ENCODE peak calls at places on chromosomes 2 and 18, in five cellular contexts. I is CD4-positive, alpha-beta T cell; T is mesothelial cell of epicardium; Y is AG04450; G is PC-3. H is an unnamed sample.

GRCh38 chr2:178363252-178363651 is 87.7 kb downstream of the PRKRA start:
- DNase-seq in I (no peak), T (no peak), Y (no peak), G (peak), H (no peak)

GRCh38 chr2:25309402-25309801 is 32.3 kb downstream of the DNMT3A start:
- DNase-seq in I (peak), T (no peak), Y (no peak), G (peak), H (peak)

GRCh38 chr2:181143790-181144300 is 163.4 kb downstream of the UBE2E3 start:
- DNase-seq in I (peak), T (no peak), Y (no peak), G (no peak), H (no peak)

GRCh38 chr2:227460833-227461232 is 11.1 kb upstream of the AGFG1 start:
- DNase-seq in I (no peak), T (no peak), Y (no peak), G (no peak), H (no peak)

GRCh38 chr2:124704056-124704644 is 679.1 kb downstream of the CNTNAP5 start:
- DNase-seq in I (no peak), T (no peak), Y (no peak), G (no peak), H (no peak)

GRCh38 chr2:85887566-85888019 is 1.2 kb downstream of the ST3GAL5 start:
- DNase-seq in I (peak), T (no peak), Y (no peak), G (peak), H (no peak)

GRCh38 chr2:109318150-109318948 is 189.3 kb downstream of the SH3RF3 start:
- DNase-seq in I (no peak), T (no peak), Y (peak), G (no peak), H (no peak)

GRCh38 chr2:170823800-170824153 is 7.1 kb downstream of the GAD1 start:
- DNase-seq in I (no peak), T (no peak), Y (no peak), G (no peak), H (no peak)

GRCh38 chr18:36410346-36410745 is 112.8 kb downstream of the FHOD3 start:
- DNase-seq in I (no peak), T (no peak), Y (no peak), G (no peak), H (no peak)

GRCh38 chr18:36409779-36410178 is 112.3 kb downstream of the FHOD3 start:
- DNase-seq in I (no peak), T (no peak), Y (no peak), G (no peak), H (no peak)

GRCh38 chr18:36412778-36413177 is 115.3 kb downstream of the FHOD3 start:
- DNase-seq in I (no peak), T (no peak), Y (no peak), G (peak), H (no peak)

GRCh38 chr18:36408606-36409005 is 111.1 kb downstream of the FHOD3 start:
- DNase-seq in I (no peak), T (no peak), Y (no peak), G (peak), H (no peak)

GRCh38 chr18:36411745-36412168 is 114.2 kb downstream of the FHOD3 start:
- DNase-seq in I (no peak), T (no peak), Y (no peak), G (peak), H (no peak)
- TF ChIP-seq CTCF in I (no peak), T (no peak), Y (peak), G (peak), H (peak)

GRCh38 chr2:233386382-233387041 is 32.2 kb downstream of the DGKD start:
- DNase-seq in I (no peak), T (no peak), Y (no peak), G (no peak), H (no peak)

GRCh38 chr2:233384017-233384416 is 29.7 kb downstream of the DGKD start:
- DNase-seq in I (no peak), T (no peak), Y (no peak), G (no peak), H (no peak)

GRCh38 chr2:233385489-233386044 is 31.3 kb downstream of the DGKD start:
- DNase-seq in I (peak), T (no peak), Y (no peak), G (no peak), H (no peak)

GRCh38 chr2:233387225-233387624 is 32.9 kb downstream of the DGKD start:
- DNase-seq in I (no peak), T (no peak), Y (peak), G (no peak), H (no peak)

GRCh38 chr2:233384811-233385488 is 30.7 kb downstream of the DGKD start:
- DNase-seq in I (no peak), T (no peak), Y (no peak), G (peak), H (no peak)
- TF ChIP-seq CTCF in I (no peak), T (no peak), Y (no peak), G (no peak), H (no peak)

GRCh38 chr18:79749251-79750191 is 48.2 kb upstream of the KCNG2 start:
- DNase-seq in I (no peak), T (no peak), Y (no peak), G (no peak), H (no peak)

GRCh38 chr18:79748321-79749157 is 49.2 kb upstream of the KCNG2 start:
- DNase-seq in I (no peak), T (no peak), Y (no peak), G (no peak), H (no peak)

GRCh38 chr18:79747156-79747845 is 50.4 kb upstream of the KCNG2 start:
- DNase-seq in I (no peak), T (no peak), Y (no peak), G (no peak), H (no peak)

GRCh38 chr18:79744625-79745024 is 53.1 kb upstream of the KCNG2 start:
- DNase-seq in I (no peak), T (no peak), Y (no peak), G (no peak), H (no peak)

GRCh38 chr18:79746730-79747129 is 51.0 kb upstream of the KCNG2 start:
- DNase-seq in I (no peak), T (no peak), Y (no peak), G (no peak), H (no peak)
- TF ChIP-seq CTCF in I (no peak), T (no peak), Y (no peak), G (no peak), H (no peak)

DNA sequence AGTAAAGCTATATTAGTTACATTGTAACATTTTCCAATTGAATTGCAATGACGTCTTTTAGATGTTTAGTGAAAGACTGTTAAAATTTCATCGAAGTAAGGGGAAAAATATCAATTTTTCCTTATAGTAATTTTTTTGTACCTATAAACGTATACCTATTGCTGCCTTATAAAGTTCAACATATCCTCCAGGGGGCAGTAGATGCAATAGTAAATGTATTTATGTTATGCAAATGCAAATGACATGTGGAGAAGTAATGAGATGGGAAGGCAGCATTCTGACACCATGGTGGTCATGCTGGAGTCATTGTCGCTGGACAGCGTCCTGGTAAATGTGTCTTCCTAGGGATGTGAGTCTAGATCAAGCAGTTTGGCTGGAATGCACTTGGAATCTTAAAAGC is 38.7 kb downstream of the MSTN start:
- DNase-seq in I (no peak), T (no peak), Y (peak), G (peak), H (no peak)
- TF ChIP-seq CTCF in I (peak), T (peak), Y (peak), G (peak), H (peak)

GRCh38 chr2:29295843-29296242 is 180.6 kb downstream of the CLIP4 start:
- DNase-seq in I (no peak), T (no peak), Y (no peak), G (peak), H (no peak)
- TF ChIP-seq CTCF in I (no peak), T (no peak), Y (peak), G (peak), H (peak)

GRCh38 chr18:32695534-32695933 is 77.3 kb downstream of the KLHL14 start:
- DNase-seq in I (no peak), T (no peak), Y (no peak), G (peak), H (no peak)
- TF ChIP-seq CTCF in I (no peak), T (no peak), Y (no peak), G (no peak), H (no peak)

DNA sequence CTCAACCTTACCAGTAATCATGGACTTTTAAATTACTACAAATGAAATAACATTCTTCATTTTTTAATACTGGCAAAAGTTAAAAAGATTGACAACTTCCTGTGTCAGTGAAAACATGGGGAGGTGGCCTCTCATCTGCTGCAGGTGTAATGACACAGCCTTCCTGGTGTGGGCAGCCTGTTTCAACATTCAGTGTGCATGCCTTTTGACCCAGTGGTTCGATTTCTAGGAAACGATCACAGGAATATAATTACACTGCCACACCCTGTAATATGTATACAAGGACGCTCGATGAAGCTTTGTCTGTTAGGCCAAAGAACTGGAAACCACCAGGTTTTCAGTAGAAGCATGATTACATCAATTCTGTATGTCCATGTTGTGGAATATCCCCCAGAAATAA is 68.7 kb downstream of the MTHFD2 start:
- DNase-seq in I (peak), T (no peak), Y (no peak), G (peak), H (no peak)
- TF ChIP-seq CTCF in I (peak), T (no peak), Y (no peak), G (peak), H (peak)

GRCh38 chr2:165141601-165142000 is 62.2 kb downstream of the SCN3A start:
- DNase-seq in I (no peak), T (no peak), Y (no peak), G (peak), H (no peak)
- TF ChIP-seq CTCF in I (no peak), T (no peak), Y (peak), G (peak), H (peak)

DNA sequence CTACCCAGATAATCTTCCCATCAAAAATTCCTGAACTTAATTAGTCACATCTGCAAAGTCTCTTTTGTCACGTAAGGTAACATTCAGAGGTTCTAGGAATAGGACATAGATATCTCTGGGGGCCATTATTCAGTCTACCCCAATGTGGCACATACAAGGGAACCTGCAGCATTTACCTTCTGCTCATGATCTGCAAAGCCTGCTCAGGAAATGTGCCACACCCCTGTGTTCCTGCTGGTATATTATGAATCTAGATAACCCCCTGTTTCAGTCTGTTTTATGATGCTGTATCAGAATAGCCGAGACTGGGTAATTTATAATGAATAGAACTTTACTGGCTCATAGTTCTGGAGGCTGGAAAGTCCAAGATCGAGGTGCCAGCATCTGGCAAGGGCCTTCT is 103.5 kb downstream of the ARL4C start:
- DNase-seq in I (no peak), T (no peak), Y (no peak), G (no peak), H (no peak)
- TF ChIP-seq CTCF in I (no peak), T (no peak), Y (no peak), G (no peak), H (no peak)

H was measured in D721Med.